ENCODE peak calls at places on chromosomes 5 and 9, in seven cellular contexts. One of them, this sample, is unnamed.

GRCh38 chr5:127041571-127041970 is 11.2 kb upstream of the MARCHF3 start:
- DNase-seq in HT1080: peak; percentile 65
- DNase-seq in left colon: no peak
- DNase-seq in activated CD4-positive, alpha-beta T cell treated with anti-CD3 and anti-CD28 coated beads, Interleukin-2, amount 10 ng/mL, durations not matched to agents 7 days and 5 days: no peak
- DNase-seq in cardiac fibroblast: peak; percentile 30
- DNase-seq in astrocyte of the hippocampus: peak; percentile 27
- DNase-seq in GM06990: no peak
- DNase-seq in this sample: peak; percentile 1

GRCh38 chr5:111158105-111158744 is 66.0 kb upstream of the CAMK4 start:
- DNase-seq in left colon: peak; percentile 74
- DNase-seq in activated CD4-positive, alpha-beta T cell treated with anti-CD3 and anti-CD28 coated beads, Interleukin-2, amount 10 ng/mL, durations not matched to agents 7 days and 5 days: peak; percentile 86
- DNase-seq in astrocyte of the hippocampus: peak; percentile 88
- DNase-seq in GM06990: peak; percentile 16
- DNase-seq in cardiac fibroblast: peak; percentile 88
- DNase-seq in HT1080: peak; percentile 61
- DNase-seq in this sample: peak; percentile 87

GRCh38 chr5:126872558-126873349 is 95.8 kb downstream of the LMNB1 start:
- DNase-seq in astrocyte of the hippocampus: no peak
- DNase-seq in activated CD4-positive, alpha-beta T cell treated with anti-CD3 and anti-CD28 coated beads, Interleukin-2, amount 10 ng/mL, durations not matched to agents 7 days and 5 days: no peak
- DNase-seq in left colon: no peak
- DNase-seq in GM06990: no peak
- DNase-seq in HT1080: no peak
- DNase-seq in cardiac fibroblast: no peak
- DNase-seq in this sample: no peak

GRCh38 chr9:129436751-129437625 is 183.9 kb downstream of the C9orf50 start:
- DNase-seq in left colon: peak; percentile 67
- DNase-seq in astrocyte of the hippocampus: peak; percentile 87
- DNase-seq in activated CD4-positive, alpha-beta T cell treated with anti-CD3 and anti-CD28 coated beads, Interleukin-2, amount 10 ng/mL, durations not matched to agents 7 days and 5 days: peak; percentile 25
- DNase-seq in cardiac fibroblast: peak; percentile 86
- DNase-seq in GM06990: no peak
- DNase-seq in HT1080: no peak
- DNase-seq in this sample: peak; percentile 55

GRCh38 chr5:160036243-160036642 is 27.3 kb downstream of the TTC1 start:
- DNase-seq in cardiac fibroblast: no peak
- DNase-seq in HT1080: no peak
- DNase-seq in left colon: no peak
- DNase-seq in activated CD4-positive, alpha-beta T cell treated with anti-CD3 and anti-CD28 coated beads, Interleukin-2, amount 10 ng/mL, durations not matched to agents 7 days and 5 days: no peak
- DNase-seq in GM06990: no peak
- DNase-seq in astrocyte of the hippocampus: no peak
- DNase-seq in this sample: no peak

GRCh38 chr5:37533851-37534250 is 154.7 kb downstream of the WDR70 start:
- DNase-seq in astrocyte of the hippocampus: peak; percentile 34
- DNase-seq in activated CD4-positive, alpha-beta T cell treated with anti-CD3 and anti-CD28 coated beads, Interleukin-2, amount 10 ng/mL, durations not matched to agents 7 days and 5 days: no peak
- DNase-seq in cardiac fibroblast: no peak
- DNase-seq in HT1080: peak; percentile 95
- DNase-seq in left colon: no peak
- DNase-seq in GM06990: no peak
- DNase-seq in this sample: no peak

GRCh38 chr5:111075520-111075919 is 4.0 kb downstream of the TSLP start:
- DNase-seq in left colon: no peak
- DNase-seq in activated CD4-positive, alpha-beta T cell treated with anti-CD3 and anti-CD28 coated beads, Interleukin-2, amount 10 ng/mL, durations not matched to agents 7 days and 5 days: no peak
- DNase-seq in GM06990: no peak
- DNase-seq in astrocyte of the hippocampus: peak; percentile 78
- DNase-seq in HT1080: peak; percentile 79
- DNase-seq in cardiac fibroblast: peak; percentile 93
- DNase-seq in this sample: peak; percentile 54

GRCh38 chr5:6309949-6310348 is 68.4 kb downstream of the MED10 start:
- DNase-seq in left colon: no peak
- DNase-seq in activated CD4-positive, alpha-beta T cell treated with anti-CD3 and anti-CD28 coated beads, Interleukin-2, amount 10 ng/mL, durations not matched to agents 7 days and 5 days: no peak
- DNase-seq in astrocyte of the hippocampus: no peak
- DNase-seq in cardiac fibroblast: no peak
- DNase-seq in HT1080: no peak
- DNase-seq in GM06990: no peak
- DNase-seq in this sample: no peak

GRCh38 chr5:40258205-40258604 is 421.5 kb upstream of the PTGER4 start:
- DNase-seq in GM06990: no peak
- DNase-seq in cardiac fibroblast: peak; percentile 5
- DNase-seq in HT1080: no peak
- DNase-seq in left colon: no peak
- DNase-seq in activated CD4-positive, alpha-beta T cell treated with anti-CD3 and anti-CD28 coated beads, Interleukin-2, amount 10 ng/mL, durations not matched to agents 7 days and 5 days: peak; percentile 11
- DNase-seq in astrocyte of the hippocampus: no peak
- DNase-seq in this sample: no peak

This sample was measured in OCI-M1.